ENCODE peak calls at places on chromosome 16, in five cellular contexts. E is C1 segment of cervical spinal cord; C is NAMALWA; X is HFF-Myc; N is activated CD4-positive, alpha-beta T cell treated with anti-CD3 and anti-CD28 coated beads for 24 hours. P is an unnamed sample.

GRCh38 chr16:50293041-50293783 is 26.9 kb downstream of the ADCY7 start:
- DNase-seq in C (no peak), N (no peak), X (no peak), E (no peak), P (no peak)

GRCh38 chr16:23298290-23298689 is 3.8 kb upstream of the SCNN1B start:
- DNase-seq in X (no peak), C (peak), N (no peak), E (no peak), P (no peak)

GRCh38 chr16:2715519-2715918 is 4.5 kb downstream of the PRSS27 start:
- DNase-seq in C (peak), E (peak), N (peak), X (no peak), P (peak)

GRCh38 chr16:72937916-72938315 is 110.0 kb downstream of the ZFHX3 start:
- DNase-seq in E (no peak), C (no peak), X (no peak), N (no peak), P (no peak)

GRCh38 chr16:67967956-67968439 is 439 bp downstream of the SLC12A4 start:
- DNase-seq in N (no peak), C (peak), X (no peak), E (peak), P (no peak)

GRCh38 chr16:84648595-84649510 is 542 bp downstream of the KLHL36 start:
- DNase-seq in X (no peak), N (no peak), C (peak), E (peak), P (no peak)

GRCh38 chr16:35410438-35410837 is 1951.0 kb downstream of the TP53TG3F start:
- DNase-seq in N (no peak), C (no peak), E (no peak), X (no peak), P (no peak)

GRCh38 chr16:88731699-88732098 is 25.4 kb downstream of the CTU2 start:
- DNase-seq in C (no peak), X (no peak), E (no peak), N (no peak), P (no peak)

GRCh38 chr16:47377156-47377555 is 83.7 kb downstream of the ITFG1 start:
- DNase-seq in N (no peak), X (no peak), C (no peak), E (no peak), P (no peak)

GRCh38 chr16:58332997-58333700 is 38.3 kb upstream of the PRSS54 start:
- DNase-seq in E (no peak), N (no peak), X (no peak), C (no peak), P (no peak)

GRCh38 chr16:50386139-50386538 is 17.4 kb upstream of the BRD7 start:
- DNase-seq in C (peak), E (no peak), N (no peak), X (no peak), P (no peak)

GRCh38 chr16:27273330-27273669 is 4.7 kb upstream of the NSMCE1 start:
- DNase-seq in E (no peak), N (no peak), C (no peak), X (no peak), P (no peak)

GRCh38 chr16:87582221-87582965 is 19.9 kb upstream of the JPH3 start:
- DNase-seq in X (no peak), E (no peak), C (no peak), N (no peak), P (no peak)

GRCh38 chr16:68235882-68236803 is at the start of gene ESRP2:
- DNase-seq in E (no peak), N (no peak), C (no peak), X (no peak), P (no peak)

GRCh38 chr16:12320298-12320706 is 343.8 kb downstream of the SNX29 start:
- DNase-seq in N (no peak), E (no peak), X (no peak), C (peak), P (no peak)

GRCh38 chr16:23567602-23568001 is 10.1 kb downstream of the UBFD1 start:
- DNase-seq in E (no peak), C (no peak), X (no peak), N (no peak), P (no peak)

GRCh38 chr16:54175169-54175551 is 111.4 kb downstream of the IRX3 start:
- DNase-seq in C (no peak), X (no peak), E (no peak), N (no peak), P (no peak)

GRCh38 chr16:3642397-3643094 is 11.9 kb upstream of the DNASE1 start:
- DNase-seq in C (no peak), X (no peak), N (no peak), E (no peak), P (no peak)

GRCh38 chr16:58331024-58331707 is 36.3 kb upstream of the PRSS54 start:
- DNase-seq in C (peak), X (no peak), E (no peak), N (no peak), P (no peak)

GRCh38 chr16:17116595-17117322 is 354.0 kb downstream of the XYLT1 start:
- DNase-seq in E (no peak), C (no peak), X (no peak), N (no peak), P (no peak)

GRCh38 chr16:1082266-1082951 is 9.9 kb downstream of the SSTR5 start:
- DNase-seq in X (no peak), N (no peak), C (no peak), E (no peak), P (no peak)

GRCh38 chr16:84836234-84836647 is 16.5 kb downstream of the CRISPLD2 start:
- DNase-seq in N (no peak), C (no peak), E (no peak), X (peak), P (no peak)

GRCh38 chr16:89050119-89050867 is 43.4 kb upstream of the ACSF3 start:
- DNase-seq in N (no peak), X (no peak), E (no peak), C (no peak), P (no peak)

GRCh38 chr16:12459401-12459791 is 344.3 kb downstream of the CPPED1 start:
- DNase-seq in C (no peak), E (peak), X (no peak), N (no peak), P (no peak)

GRCh38 chr16:68969338-68969737 is 126.0 kb downstream of the TANGO6 start:
- DNase-seq in E (no peak), C (no peak), N (no peak), X (no peak), P (no peak)

GRCh38 chr16:46555981-46556380 is 65.2 kb downstream of the SHCBP1 start:
- DNase-seq in C (no peak), E (no peak), X (no peak), N (no peak), P (no peak)

GRCh38 chr16:86576591-86577313 is 1.6 kb upstream of the FOXL1 start:
- DNase-seq in X (no peak), C (no peak), N (no peak), E (no peak), P (no peak)

GRCh38 chr16:11539635-11540034 is 47.1 kb downstream of the LITAF start:
- DNase-seq in C (peak), X (no peak), E (no peak), N (no peak), P (no peak)

GRCh38 chr16:1122031-1122765 is 26.2 kb upstream of the C1QTNF8 start:
- DNase-seq in C (no peak), X (no peak), N (no peak), E (no peak), P (no peak)

GRCh38 chr16:430904-431303 is 5.5 kb downstream of the RAB11FIP3 start:
- DNase-seq in E (no peak), X (no peak), N (no peak), C (no peak), P (no peak)

GRCh38 chr16:11871193-11871592 is 19.9 kb upstream of the RSL1D1 start:
- DNase-seq in N (no peak), E (no peak), X (no peak), C (peak), P (no peak)

P was measured in stimulated activated CD4-positive, alpha-beta T cell treated with anti-CD3 and anti-CD28 coated beads, Interleukin-1b, Interleukin-23, amount 100 ng/mL, for 24 hours.